ENCODE peak calls at places on chromosomes 6 and 20, in nine cellular contexts. E, R, V, I, P, X, Q, K and J are unnamed samples.

GRCh38 chr6:137415127-137415833 is 78.9 kb downstream of the OLIG3 start:
- DNase-seq in E (peak; percentile 70), R (peak; percentile 81), V (peak; percentile 58), I (peak; percentile 90), P (peak; percentile 93), X (peak; percentile 28), Q (peak; percentile 68), K (no peak), J (peak; percentile 79)

GRCh38 chr6:145904878-145905277 is 59.3 kb downstream of the SHPRH start:
- DNase-seq in E (no peak), R (no peak), V (no peak), I (no peak), P (no peak), X (no peak), Q (no peak), K (no peak), J (no peak)

GRCh38 chr6:57265755-57266221 is 43.7 kb upstream of the RAB23 start:
- DNase-seq in E (no peak), R (no peak), V (no peak), I (no peak), P (no peak), X (no peak), Q (no peak), K (no peak), J (no peak)

GRCh38 chr6:11033825-11034224 is 10.3 kb downstream of the ELOVL2 start:
- DNase-seq in E (no peak), R (no peak), V (no peak), I (no peak), P (no peak), X (no peak), Q (no peak), K (no peak), J (no peak)

GRCh38 chr20:51021067-51022025 is 1.6 kb downstream of the KCNG1 start:
- DNase-seq in E (no peak), R (no peak), V (no peak), I (peak; percentile 53), P (peak; percentile 81), X (no peak), Q (no peak), K (no peak), J (no peak)

GRCh38 chr6:64293298-64293697 is 657.7 kb downstream of the PHF3 start:
- DNase-seq in E (no peak), R (no peak), V (no peak), I (no peak), P (no peak), X (no peak), Q (no peak), K (no peak), J (no peak)

GRCh38 chr6:36840471-36841461 is 1.5 kb upstream of the CPNE5 start:
- DNase-seq in E (no peak), R (peak; percentile 86), V (no peak), I (peak; percentile 58), P (peak; percentile 36), X (no peak), Q (no peak), K (no peak), J (peak; percentile 63)

GRCh38 chr6:112252571-112253504 is 1.5 kb downstream of the LAMA4 start:
- DNase-seq in E (no peak), R (no peak), V (no peak), I (no peak), P (peak; percentile 58), X (no peak), Q (no peak), K (no peak), J (no peak)

DNA sequence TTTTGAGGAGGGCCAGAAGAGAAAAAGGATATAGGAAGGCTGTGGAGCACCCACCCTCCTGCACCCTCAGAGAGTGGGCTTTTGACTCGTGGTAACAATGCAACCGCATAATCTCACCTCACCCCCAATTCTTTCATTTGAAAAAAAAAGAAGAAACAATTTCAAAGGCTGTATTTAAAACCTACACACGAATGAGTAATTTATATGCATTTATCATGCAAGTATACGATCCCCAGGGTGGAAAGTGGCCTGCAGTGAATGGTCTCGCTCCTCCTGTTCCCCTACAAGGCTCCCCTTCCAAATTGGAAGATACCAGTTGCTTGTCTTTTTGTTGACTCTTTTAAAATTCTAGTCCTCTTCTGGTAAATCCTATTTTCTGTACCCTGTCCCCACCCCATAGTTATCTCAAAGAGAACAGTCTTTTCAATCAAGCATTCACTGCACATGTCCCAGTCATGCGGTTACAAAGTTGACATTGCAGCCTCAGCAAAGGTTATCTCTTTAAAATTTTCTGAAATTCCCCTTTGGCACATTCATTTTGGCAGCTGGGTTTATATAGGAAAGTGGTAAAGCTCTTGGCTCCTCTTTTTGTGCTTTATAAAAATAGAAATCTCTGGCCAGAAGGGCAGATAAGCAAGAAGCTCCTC is 110.6 kb downstream of the ARID1B start:
- DNase-seq in E (no peak), R (no peak), V (no peak), I (no peak), P (no peak), X (no peak), Q (no peak), K (no peak), J (no peak)
- H3K4me1 ChIP-seq in E (peaks cover 6% of the 10 kb centered on the region), R (peaks cover 6% of the 10 kb centered on the region), V (peaks cover 9% of the 10 kb centered on the region), I (peaks cover 71% of the 10 kb centered on the region), P (no peaks in the 10 kb centered on the region), X (no peaks in the 10 kb centered on the region), Q (peaks cover 49% of the 10 kb centered on the region), K (peaks cover 7% of the 10 kb centered on the region), J (peaks cover 10% of the 10 kb centered on the region)

GRCh38 chr6:53311586-53311935 is 37.2 kb downstream of the ELOVL5 start:
- DNase-seq in E (no peak), R (no peak), V (no peak), I (no peak), P (no peak), X (no peak), Q (no peak), K (no peak), J (no peak)

GRCh38 chr6:53309897-53310291 is 38.9 kb downstream of the ELOVL5 start:
- DNase-seq in E (no peak), R (no peak), V (no peak), I (no peak), P (no peak), X (no peak), Q (no peak), K (no peak), J (no peak)

GRCh38 chr6:53310751-53311585 is 37.8 kb downstream of the ELOVL5 start:
- DNase-seq in E (no peak), R (no peak), V (no peak), I (no peak), P (no peak), X (no peak), Q (no peak), K (no peak), J (no peak)

GRCh38 chr6:53306819-53307347 is 41.9 kb downstream of the ELOVL5 start:
- DNase-seq in E (no peak), R (no peak), V (no peak), I (no peak), P (no peak), X (no peak), Q (no peak), K (no peak), J (no peak)

DNA sequence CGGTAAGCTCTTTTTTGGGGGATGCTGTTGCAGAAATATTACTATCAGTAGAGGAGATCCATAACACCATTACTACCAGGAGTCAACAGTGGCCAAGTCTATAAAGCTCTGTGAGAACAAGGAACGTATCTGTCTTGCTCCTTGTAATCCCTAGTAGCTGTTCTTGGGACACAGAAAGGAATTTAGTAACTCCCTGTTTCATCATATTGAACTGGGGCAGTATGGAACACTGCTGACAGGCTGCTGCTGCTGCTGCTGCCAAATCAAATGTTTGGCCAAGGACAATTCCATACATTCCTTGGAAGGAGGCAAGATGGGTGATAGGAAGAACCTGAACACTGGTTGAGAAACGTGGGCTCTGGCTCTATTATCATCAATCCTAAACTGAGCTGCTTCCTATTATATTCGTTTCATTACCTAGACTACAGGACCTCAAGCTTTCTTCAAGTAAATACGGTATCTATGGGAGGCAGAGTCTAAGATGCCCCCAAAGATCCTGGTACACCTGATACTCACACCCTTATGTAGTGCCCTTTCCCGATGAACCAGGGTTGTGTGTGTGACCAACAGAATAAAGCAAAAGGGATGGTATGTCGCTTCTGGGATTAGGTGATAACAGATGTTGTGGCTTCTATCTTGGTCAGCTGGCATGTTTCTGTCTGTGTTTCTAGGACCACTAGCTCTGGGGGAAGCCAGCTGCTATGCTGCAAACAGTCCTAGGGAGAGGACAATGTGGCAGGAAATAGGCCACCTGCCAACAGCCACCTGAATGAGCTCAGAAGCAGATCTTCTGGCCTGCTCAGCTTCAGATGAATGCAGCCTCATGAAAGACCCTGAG is 39.5 kb downstream of the ELOVL5 start:
- DNase-seq in E (no peak), R (no peak), V (no peak), I (no peak), P (no peak), X (no peak), Q (no peak), K (no peak), J (no peak)
- H3K4me1 ChIP-seq in E (no peaks in the 10 kb centered on the region), R (peaks cover 12% of the 10 kb centered on the region), V (peaks cover 4% of the 10 kb centered on the region), I (peaks cover 25% of the 10 kb centered on the region), P (no peaks in the 10 kb centered on the region), X (peaks cover 7% of the 10 kb centered on the region), Q (peaks cover 39% of the 10 kb centered on the region), K (no peaks in the 10 kb centered on the region), J (peaks cover 8% of the 10 kb centered on the region)

DNA sequence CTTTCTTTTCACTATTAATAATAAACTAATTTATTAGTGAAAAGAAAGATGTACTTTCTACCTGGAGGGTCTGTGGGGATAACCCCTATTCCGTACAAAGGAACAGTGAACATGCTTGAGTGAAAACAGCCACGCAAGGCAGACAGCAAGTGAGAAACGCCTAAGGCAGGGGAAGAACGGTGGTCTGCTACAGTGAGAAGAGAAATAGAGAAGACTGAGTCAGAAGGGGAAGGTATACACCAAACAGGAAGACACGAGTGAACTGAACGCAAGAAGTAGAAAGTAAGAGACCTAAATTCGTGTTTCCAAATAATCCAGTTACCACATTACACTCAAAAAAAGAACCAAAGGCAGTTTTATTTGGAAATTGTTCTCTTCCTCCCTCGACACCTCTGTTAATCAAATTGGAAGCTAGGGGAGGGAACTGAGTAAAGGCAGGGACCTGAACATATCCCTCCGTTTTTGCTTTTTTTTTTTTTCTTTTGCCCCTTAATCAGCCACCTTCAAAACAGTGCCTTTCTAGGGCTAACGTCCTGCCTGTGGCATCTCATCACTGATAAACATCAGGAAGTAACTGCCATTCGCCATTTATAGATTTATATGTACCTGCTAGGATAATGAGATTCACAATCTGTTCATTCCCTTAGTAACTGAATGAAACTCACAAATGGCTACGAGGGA is 48.9 kb downstream of the ATXN1 start:
- DNase-seq in E (no peak), R (no peak), V (no peak), I (no peak), P (no peak), X (no peak), Q (no peak), K (no peak), J (no peak)
- H3K4me1 ChIP-seq in E (no peaks in the 10 kb centered on the region), R (peaks cover 6% of the 10 kb centered on the region), V (peaks cover 2% of the 10 kb centered on the region), I (no peaks in the 10 kb centered on the region), P (no peaks in the 10 kb centered on the region), X (peaks cover 41% of the 10 kb centered on the region), Q (no peaks in the 10 kb centered on the region), K (no peaks in the 10 kb centered on the region), J (no peaks in the 10 kb centered on the region)

DNA sequence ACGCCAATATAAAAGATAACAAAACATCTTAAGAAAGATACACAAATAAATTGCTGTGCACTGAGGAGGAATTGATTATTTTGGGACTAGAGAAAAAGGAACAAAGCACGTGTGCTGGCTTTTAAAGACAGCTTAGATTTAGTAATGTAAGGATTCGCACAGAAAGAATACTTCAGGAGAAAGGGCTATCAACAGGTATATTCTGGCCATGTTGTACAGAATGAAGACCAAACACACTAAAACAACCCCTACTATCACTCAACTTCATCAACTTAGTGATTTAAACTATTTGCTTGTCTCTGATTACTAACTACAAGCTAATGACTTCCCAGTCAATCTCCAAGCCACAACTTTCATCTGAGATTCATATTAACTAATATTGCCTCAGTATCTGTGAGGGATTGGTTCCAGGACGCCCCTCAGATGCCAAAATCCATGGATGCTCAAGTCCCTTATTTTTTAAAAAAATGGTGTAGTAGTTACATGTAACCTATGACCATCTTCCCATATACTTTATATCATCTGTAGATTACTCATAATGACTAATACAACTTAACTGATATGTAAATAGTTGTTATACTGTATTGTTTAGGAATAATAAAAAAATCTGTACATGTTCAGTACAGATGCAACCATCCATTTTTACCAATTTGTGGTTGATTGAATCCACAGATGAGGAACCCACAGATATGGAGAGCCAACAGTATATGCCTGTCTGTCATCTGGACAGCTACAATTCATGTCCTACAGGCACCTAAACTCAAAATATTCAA is 4.5 kb downstream of the DEK start:
- DNase-seq in E (no peak), R (no peak), V (no peak), I (no peak), P (no peak), X (no peak), Q (no peak), K (no peak), J (no peak)
- H3K4me1 ChIP-seq in E (no peaks in the 10 kb centered on the region), R (no peaks in the 10 kb centered on the region), V (peaks cover 8% of the 10 kb centered on the region), I (peaks cover 33% of the 10 kb centered on the region), P (peaks cover 5% of the 10 kb centered on the region), X (peaks cover 38% of the 10 kb centered on the region), Q (peaks cover 15% of the 10 kb centered on the region), K (peaks cover 5% of the 10 kb centered on the region), J (peaks cover 3% of the 10 kb centered on the region)